ENCODE peak calls at places on chromosomes 11 and 22, in six cellular contexts. L, B, F, E, M and R are unnamed samples.

GRCh38 chr11:66365711-66366619 is 5.6 kb downstream of the SLC29A2 start:
- DNase-seq in L (no peak), E (no peak), M (no peak), B (no peak), F (no peak), R (no peak)

GRCh38 chr11:66467034-66467659 is 442 bp downstream of the PELI3 start:
- DNase-seq in L (peak), M (peak), F (no peak), E (peak), B (peak), R (no peak)

GRCh38 chr11:66715346-66716085 is 13.5 kb downstream of the SPTBN2 start:
- DNase-seq in B (no peak), E (no peak), L (no peak), M (no peak), F (no peak), R (no peak)

GRCh38 chr11:100338144-100338840 is 348.8 kb upstream of the ARHGAP42 start:
- DNase-seq in F (no peak), M (no peak), L (no peak), E (no peak), B (no peak), R (no peak)

GRCh38 chr11:125423247-125423849 is 72.7 kb downstream of the FEZ1 start:
- DNase-seq in E (peak), L (peak), B (peak), M (no peak), F (no peak), R (no peak)

GRCh38 chr11:70768346-70769095 is 370.2 kb downstream of the CTTN start:
- DNase-seq in E (no peak), F (no peak), M (no peak), B (no peak), L (no peak), R (no peak)

GRCh38 chr11:64629796-64630562 is 39.0 kb downstream of the SLC22A12 start:
- DNase-seq in B (peak), L (no peak), M (no peak), E (no peak), F (no peak), R (no peak)

GRCh38 chr11:113176561-113176960 is 137.8 kb upstream of the TTC12 start:
- DNase-seq in E (no peak), B (no peak), L (no peak), M (no peak), F (peak), R (no peak)

GRCh38 chr22:46667245-46667623 is 47.0 kb downstream of the GRAMD4 start:
- DNase-seq in L (no peak), M (no peak), B (no peak), F (no peak), E (no peak), R (no peak)

GRCh38 chr11:108556019-108556418 is 37.5 kb downstream of the EXPH5 start:
- DNase-seq in E (no peak), F (no peak), B (no peak), M (no peak), L (no peak), R (no peak)

GRCh38 chr22:43411040-43411919 is 534 bp upstream of the MPPED1 start:
- DNase-seq in B (no peak), M (no peak), E (no peak), L (no peak), F (no peak), R (no peak)

DNA sequence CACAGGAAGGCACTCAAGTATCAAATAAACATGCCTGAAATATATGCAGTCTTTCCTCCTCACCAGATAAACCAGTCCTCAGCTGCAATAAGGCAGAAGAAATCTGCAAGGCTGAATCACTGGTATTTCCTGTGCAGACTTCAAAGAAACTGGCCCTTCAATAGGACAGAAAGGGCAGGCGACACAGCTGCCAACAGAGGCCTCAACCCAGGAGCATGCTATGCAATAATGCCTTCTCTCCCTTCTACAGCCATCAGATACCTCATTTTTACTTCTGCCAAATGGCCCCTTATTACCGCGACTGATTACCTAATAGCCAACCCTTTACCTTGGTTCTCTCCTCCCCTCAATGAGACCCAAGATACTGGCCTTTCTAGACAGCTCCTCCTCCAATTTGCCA is 8.0 kb downstream of the NUMA1 start:
- DNase-seq in F (peak), M (peak), L (peak), B (peak), E (peak), R (peak)
- H3K27ac ChIP-seq in F (peak), M (peak), L (peak), B (no peak), E (peak), R (peak)

GRCh38 chr22:45504703-45505341 is 2.1 kb downstream of the FBLN1 start:
- DNase-seq in B (peak), L (no peak), M (peak), F (no peak), E (no peak), R (no peak)

GRCh38 chr22:45507798-45508197 is 5.1 kb downstream of the FBLN1 start:
- DNase-seq in L (no peak), F (no peak), E (no peak), M (no peak), B (no peak), R (no peak)

GRCh38 chr22:45506961-45507360 is 4.3 kb downstream of the FBLN1 start:
- DNase-seq in E (no peak), B (no peak), M (no peak), F (no peak), L (no peak), R (no peak)

GRCh38 chr22:45503816-45504702 is 1.4 kb downstream of the FBLN1 start:
- DNase-seq in E (no peak), F (peak), M (no peak), B (peak), L (no peak), R (no peak)

DNA sequence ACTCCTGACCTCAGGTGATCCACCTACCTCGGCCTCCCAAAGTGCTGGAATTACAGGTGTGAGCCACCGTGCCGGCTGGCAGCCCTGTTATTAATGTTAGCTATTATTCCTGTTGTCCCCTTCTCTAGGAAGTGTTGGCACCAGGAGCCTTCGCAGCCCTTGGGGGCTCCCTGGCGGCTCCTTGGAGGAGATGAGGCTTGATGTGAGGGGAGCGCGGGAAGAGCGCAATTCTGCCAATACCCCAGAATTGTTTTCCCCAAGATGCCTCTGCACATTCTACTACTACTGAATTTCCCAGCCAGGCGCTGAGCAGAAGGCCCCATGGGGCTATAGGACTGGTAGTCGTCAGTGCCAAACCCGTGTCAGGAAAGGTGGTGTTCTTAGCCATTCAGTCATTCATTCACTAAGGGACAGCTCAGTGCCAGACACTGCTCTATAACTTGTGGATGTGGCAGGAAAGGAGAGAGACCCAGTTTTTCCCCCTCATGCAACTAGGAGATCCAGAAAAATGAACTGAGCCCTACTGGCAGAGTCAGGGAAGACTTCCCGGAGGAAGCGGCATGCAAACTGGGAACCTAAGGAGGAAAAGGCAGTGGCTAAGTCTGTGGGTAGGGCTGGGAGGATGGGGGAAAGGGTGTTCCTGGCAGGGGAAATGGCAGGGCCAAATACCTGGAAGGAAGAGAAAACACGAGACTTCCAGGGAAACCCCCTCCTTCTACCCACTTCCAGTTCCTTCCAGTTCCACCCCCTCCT is 3.5 kb downstream of the FBLN1 start:
- DNase-seq in E (no peak), B (no peak), M (no peak), F (no peak), L (no peak), R (no peak)
- H3K4me2 ChIP-seq in E (no peak), B (no peak), M (no peak), F (peak), L (no peak), R (no peak)

GRCh38 chr11:12246989-12247388 is 130.4 kb upstream of the PARVA start:
- DNase-seq in M (no peak), E (no peak), L (no peak), B (no peak), F (no peak), R (no peak)

GRCh38 chr11:12246169-12246568 is 131.2 kb upstream of the PARVA start:
- DNase-seq in F (no peak), B (no peak), M (no peak), L (no peak), E (no peak), R (no peak)

GRCh38 chr11:12248330-12248729 is 129.0 kb upstream of the PARVA start:
- DNase-seq in E (peak), F (no peak), L (no peak), M (peak), B (no peak), R (no peak)

GRCh38 chr11:12249590-12250260 is 127.6 kb upstream of the PARVA start:
- DNase-seq in E (no peak), M (peak), F (no peak), L (no peak), B (no peak), R (no peak)

DNA sequence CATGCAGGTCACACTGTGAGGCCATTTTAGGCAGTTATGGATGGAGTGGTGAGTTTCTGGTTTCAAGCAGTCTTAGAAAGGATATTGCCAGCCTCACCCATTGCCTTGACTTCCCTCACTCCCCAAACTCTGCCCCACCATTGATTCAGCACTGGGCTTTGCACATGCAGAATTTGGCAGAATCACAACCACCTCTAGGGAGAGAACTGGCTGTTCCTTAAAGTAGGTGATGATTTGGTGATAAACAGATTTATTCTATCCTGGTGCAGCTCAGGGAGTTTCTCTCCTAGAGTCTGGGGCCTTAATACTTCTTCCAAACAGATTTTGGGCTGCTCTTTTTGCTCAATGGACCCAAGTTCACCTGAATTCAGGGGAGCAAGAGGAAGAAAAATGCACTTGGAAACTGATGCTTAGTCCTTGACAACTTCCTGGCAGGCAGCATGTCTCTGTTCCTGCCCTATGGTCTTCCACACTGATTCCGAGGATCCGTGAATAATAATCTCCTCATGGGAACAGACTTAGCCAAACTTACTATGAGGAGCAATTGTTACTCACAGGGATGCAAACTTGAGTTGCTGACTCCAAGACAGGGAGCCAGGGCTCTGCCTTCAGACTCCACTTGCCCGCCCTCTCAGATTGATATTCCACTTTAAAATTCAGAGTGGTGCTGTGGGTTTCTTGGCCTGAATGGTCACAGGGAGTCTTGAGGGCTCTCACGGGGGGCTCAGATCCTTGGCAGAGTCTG is 129.7 kb upstream of the PARVA start:
- DNase-seq in L (no peak), F (no peak), E (no peak), B (no peak), M (no peak), R (no peak)
- H3K4me3 ChIP-seq in L (no peak), F (no peak), E (no peak), B (no peak), M (no peak), R (no peak)

DNA sequence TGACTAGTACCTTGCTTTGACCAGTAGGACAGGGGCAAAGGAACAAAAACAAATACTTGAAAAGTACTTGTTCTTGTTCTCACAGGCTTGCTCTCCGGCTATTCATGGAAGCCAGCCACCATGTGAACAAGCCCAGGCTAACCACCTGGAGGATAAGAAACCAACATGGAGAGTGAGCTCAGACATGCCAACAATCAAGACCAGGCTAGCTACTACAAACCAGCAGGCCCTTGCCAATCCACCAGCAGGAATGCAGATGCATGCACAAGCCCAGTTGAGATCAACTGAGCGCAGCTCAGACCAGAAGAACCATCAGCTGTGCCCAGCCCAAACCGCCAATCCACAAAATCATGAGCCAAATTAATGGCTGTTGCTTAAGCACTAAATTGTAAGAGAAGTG is 180.1 kb upstream of the ISX start:
- DNase-seq in E (no peak), F (no peak), L (no peak), M (no peak), B (no peak), R (no peak)
- H3K27ac ChIP-seq in E (no peak), F (no peak), L (no peak), M (no peak), B (no peak), R (no peak)

GRCh38 chr11:103842795-103843194 is 193.6 kb upstream of the DDI1 start:
- DNase-seq in M (peak), B (no peak), L (no peak), E (no peak), F (peak), R (no peak)
- H3K4me2 ChIP-seq in M (no peak), B (no peak), L (no peak), E (no peak), F (no peak), R (no peak)

DNA sequence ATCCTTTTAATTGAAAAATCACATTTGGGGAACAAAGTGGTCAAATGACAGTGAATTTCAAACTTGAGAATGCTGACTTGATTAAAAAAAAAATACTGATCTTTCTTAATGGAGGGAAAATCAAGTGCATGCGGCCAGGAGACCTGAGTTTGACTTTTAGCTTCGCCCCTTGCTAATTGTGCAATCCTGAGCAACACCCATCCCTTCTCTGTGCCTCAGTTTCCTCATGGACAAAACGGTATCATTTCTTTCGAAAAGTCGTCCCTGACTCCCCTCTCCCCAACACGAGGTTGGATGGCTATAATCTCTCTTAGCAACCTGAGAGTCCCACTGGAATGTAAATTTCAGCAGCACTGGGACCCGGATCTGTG is 959 bp upstream of the FJX1 start:
- DNase-seq in M (no peak), E (no peak), B (no peak), F (no peak), L (no peak), R (no peak)
- H3K4me3 ChIP-seq in M (peak), E (peak), B (no peak), F (peak), L (no peak), R (no peak)

DNA sequence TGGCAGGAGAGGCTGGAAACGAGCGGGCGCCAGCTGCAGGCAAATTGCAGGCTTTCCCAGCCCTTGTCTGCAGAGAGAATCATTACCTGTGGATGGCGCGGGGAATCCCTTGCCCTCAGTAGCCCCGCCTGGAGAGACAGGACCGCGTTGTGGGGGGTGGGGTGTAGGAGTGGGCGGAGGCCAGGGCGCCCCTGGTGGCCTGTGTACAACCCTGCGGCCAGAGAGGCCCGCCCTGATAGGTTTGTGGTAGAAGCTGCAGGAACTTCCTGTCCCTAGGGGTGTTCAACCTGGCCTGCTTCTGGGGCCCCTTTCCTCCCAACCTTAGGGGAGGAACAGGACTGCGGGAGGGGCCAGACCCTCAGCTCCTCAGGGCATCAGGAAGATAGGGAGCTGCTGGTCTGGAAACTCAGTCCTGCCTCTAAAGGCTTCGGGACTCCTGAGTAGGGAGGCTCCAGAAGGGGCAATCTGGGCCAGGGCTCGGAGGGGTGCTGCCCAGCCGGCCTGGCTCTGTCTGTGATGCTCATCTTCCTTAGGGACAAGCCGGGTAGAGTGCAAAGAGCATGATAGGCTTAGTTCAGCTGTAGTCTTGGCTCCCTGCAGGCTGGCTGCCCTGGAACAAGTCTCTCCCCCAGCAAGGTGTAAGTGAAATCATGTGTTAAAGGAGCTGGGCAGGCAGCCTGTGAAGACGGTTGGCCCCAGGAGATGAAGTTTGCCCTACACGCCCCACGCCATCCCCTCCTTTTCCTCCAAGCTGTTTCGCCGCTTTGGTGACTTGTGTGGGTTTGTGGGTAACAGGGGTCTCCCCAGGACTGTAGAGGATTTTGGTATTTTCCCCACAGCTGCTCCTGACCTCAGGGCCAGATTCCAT is 24.1 kb upstream of the SUSD2 start:
- DNase-seq in M (peak), B (peak), L (peak), E (peak), F (peak), R (peak)
- H3K27ac ChIP-seq in M (no peak), B (peak), L (peak), E (no peak), F (no peak), R (peak)